ENCODE peak calls at places on chromosomes 7 and 10, in seven cellular contexts. M is SK-N-SH, D is K562, V is endothelial cell of umbilical vein, Q is HCT116, H is GM12878, X is HepG2. F is an unnamed sample.

GRCh38 chr10:47176903-47177860 is 122.8 kb upstream of the GDF10 start:
- DNase-seq in V (no peak), H (no peak), X (no peak), M (no peak), Q (no peak), D (no peak), F (no peak)

GRCh38 chr10:89392974-89393373 is 551 bp downstream of the IFIT1 start:
- DNase-seq in D (no peak), Q (no peak), M (no peak), V (no peak), X (no peak), H (no peak), F (no peak)

GRCh38 chr7:83347836-83348482 is 185.3 kb upstream of the PCLO start:
- DNase-seq in D (no peak), V (peak; percentile 33), H (no peak), Q (no peak), X (no peak), M (peak; percentile 53), F (no peak)

GRCh38 chr7:37408241-37408884 is 40.3 kb downstream of the ELMO1 start:
- DNase-seq in X (no peak), H (no peak), D (no peak), Q (no peak), M (peak; percentile 28), V (peak; percentile 73), F (no peak)

GRCh38 chr10:91672021-91672608 is 39.2 kb upstream of the PPP1R3C start:
- DNase-seq in Q (no peak), V (peak; percentile 31), X (no peak), H (no peak), M (peak; percentile 53), D (no peak), F (peak; percentile 21)

GRCh38 chr7:92717982-92718716 is 118.2 kb downstream of the CDK6 start:
- DNase-seq in X (peak; percentile 20), Q (no peak), M (no peak), H (no peak), V (peak; percentile 97), D (no peak), F (no peak)

GRCh38 chr10:118871244-118871865 is 116.6 kb upstream of the CACUL1 start:
- DNase-seq in V (no peak), H (no peak), X (no peak), Q (no peak), M (no peak), D (no peak), F (no peak)

GRCh38 chr10:96835826-96836365 is 3.8 kb downstream of the LCOR start:
- DNase-seq in V (peak; percentile 7), D (no peak), H (no peak), X (no peak), M (no peak), Q (no peak), F (no peak)

GRCh38 chr7:150450491-150450992 is at the start of gene GIMAP8:
- DNase-seq in M (no peak), X (no peak), D (peak; percentile 8), H (no peak), V (peak; percentile 81), Q (no peak), F (peak; percentile 8)

GRCh38 chr10:86708068-86708782 is 39.9 kb downstream of the LDB3 start:
- DNase-seq in D (no peak), X (no peak), V (no peak), Q (no peak), H (no peak), M (no peak), F (no peak)

GRCh38 chr10:88108115-88108610 is 244.7 kb downstream of the PTEN start:
- DNase-seq in H (peak; percentile 94), Q (peak; percentile 21), M (no peak), X (no peak), D (no peak), V (no peak), F (no peak)

GRCh38 chr7:116259821-116260440 is 49.6 kb downstream of the TES start:
- DNase-seq in H (no peak), M (no peak), V (peak; percentile 36), D (no peak), X (no peak), Q (peak; percentile 76), F (no peak)

GRCh38 chr10:91541481-91541880 is 91.4 kb downstream of the PPP1R3C start:
- DNase-seq in M (no peak), X (no peak), Q (no peak), H (no peak), D (no peak), V (no peak), F (no peak)

GRCh38 chr10:12588091-12588850 is 238.9 kb downstream of the CAMK1D start:
- DNase-seq in X (no peak), V (no peak), D (no peak), H (no peak), M (no peak), Q (no peak), F (no peak)

GRCh38 chr10:59177031-59177861 is 803 bp downstream of the PHYHIPL start:
- DNase-seq in X (peak; percentile 80), V (peak; percentile 16), Q (no peak), D (no peak), M (peak; percentile 69), H (no peak), F (peak; percentile 75)

GRCh38 chr7:100159099-100159623 is 638 bp upstream of the TRAPPC14 start:
- DNase-seq in H (no peak), D (peak; percentile 28), X (no peak), M (peak; percentile 39), V (no peak), Q (no peak), F (peak; percentile 54)

GRCh38 chr7:102916426-102916825 is 3.6 kb downstream of the LRRC17 start:
- DNase-seq in H (no peak), M (no peak), V (peak; percentile 46), D (no peak), X (no peak), Q (no peak), F (no peak)

GRCh38 chr10:113517165-113517892 is 35.5 kb upstream of the HABP2 start:
- DNase-seq in Q (no peak), M (no peak), V (no peak), X (no peak), D (no peak), H (no peak), F (no peak)

GRCh38 chr7:110960811-110961210 is 130.1 kb upstream of the LRRN3 start:
- DNase-seq in D (no peak), X (no peak), V (no peak), M (no peak), Q (no peak), H (no peak), F (no peak)

GRCh38 chr10:34320265-34320664 is 494.8 kb downstream of the PARD3 start:
- DNase-seq in X (no peak), V (no peak), H (no peak), M (peak; percentile 30), Q (no peak), D (no peak), F (no peak)

GRCh38 chr10:49649936-49650723 is 29.3 kb upstream of the C10orf53 start:
- DNase-seq in X (no peak), Q (no peak), V (no peak), D (no peak), M (peak; percentile 3), H (no peak), F (no peak)

GRCh38 chr7:47497367-47498096 is 84.4 kb downstream of the TNS3 start:
- DNase-seq in M (peak; percentile 60), X (no peak), Q (no peak), D (no peak), V (peak; percentile 22), H (peak; percentile 52), F (no peak)

GRCh38 chr7:131212114-131212513 is 115.6 kb upstream of the MKLN1 start:
- DNase-seq in H (no peak), M (no peak), X (no peak), D (no peak), Q (no peak), V (peak; percentile 29), F (peak; percentile 86)

GRCh38 chr10:46328853-46329689 is 42.3 kb downstream of the ANTXRL start:
- DNase-seq in X (no peak), H (no peak), D (no peak), M (no peak), Q (no peak), V (no peak), F (no peak)

GRCh38 chr7:27030393-27031001 is 65.3 kb downstream of the HOXA1 start:
- DNase-seq in M (no peak), Q (no peak), D (no peak), V (no peak), H (no peak), X (no peak), F (peak; percentile 47)

GRCh38 chr7:107920048-107920772 is 29.2 kb downstream of the DLD start:
- DNase-seq in Q (no peak), M (no peak), D (no peak), H (no peak), X (no peak), V (peak; percentile 87), F (no peak)

GRCh38 chr10:131824371-131825149 is 76.2 kb upstream of the PPP2R2D start:
- DNase-seq in M (no peak), X (no peak), H (no peak), V (no peak), Q (no peak), D (no peak), F (no peak)
- H2AFZ ChIP-seq in M (no peak overlapping the region), X (no peak overlapping the region), H (no peak overlapping the region), V (no peak overlapping the region), Q (no peak overlapping the region), D (no peak overlapping the region), F (peak overlapping the region; percentile 88)

GRCh38 chr10:36313142-36313541 is 671.0 kb upstream of the FZD8 start:
- DNase-seq in H (no peak), X (no peak), M (no peak), D (no peak), Q (no peak), V (no peak), F (no peak)
- TF ChIP-seq POLR2AphosphoS5 in H (no peak), X (no peak), M (no peak), D (no peak), Q (no peak), V (no peak), F (no peak)

GRCh38 chr7:117479480-117480224 is at the start of gene CFTR:
- DNase-seq in X (no peak), V (no peak), H (no peak), M (peak; percentile 12), D (no peak), Q (no peak), F (peak; percentile 75)
- H2AFZ ChIP-seq in X (no peak within 1 kb of the TSS), V (peak within 1 kb of the TSS; percentile 71), H (no peak within 1 kb of the TSS), M (no peak within 1 kb of the TSS), D (no peak within 1 kb of the TSS), Q (no peak within 1 kb of the TSS), F (peak within 1 kb of the TSS; percentile 94)

DNA sequence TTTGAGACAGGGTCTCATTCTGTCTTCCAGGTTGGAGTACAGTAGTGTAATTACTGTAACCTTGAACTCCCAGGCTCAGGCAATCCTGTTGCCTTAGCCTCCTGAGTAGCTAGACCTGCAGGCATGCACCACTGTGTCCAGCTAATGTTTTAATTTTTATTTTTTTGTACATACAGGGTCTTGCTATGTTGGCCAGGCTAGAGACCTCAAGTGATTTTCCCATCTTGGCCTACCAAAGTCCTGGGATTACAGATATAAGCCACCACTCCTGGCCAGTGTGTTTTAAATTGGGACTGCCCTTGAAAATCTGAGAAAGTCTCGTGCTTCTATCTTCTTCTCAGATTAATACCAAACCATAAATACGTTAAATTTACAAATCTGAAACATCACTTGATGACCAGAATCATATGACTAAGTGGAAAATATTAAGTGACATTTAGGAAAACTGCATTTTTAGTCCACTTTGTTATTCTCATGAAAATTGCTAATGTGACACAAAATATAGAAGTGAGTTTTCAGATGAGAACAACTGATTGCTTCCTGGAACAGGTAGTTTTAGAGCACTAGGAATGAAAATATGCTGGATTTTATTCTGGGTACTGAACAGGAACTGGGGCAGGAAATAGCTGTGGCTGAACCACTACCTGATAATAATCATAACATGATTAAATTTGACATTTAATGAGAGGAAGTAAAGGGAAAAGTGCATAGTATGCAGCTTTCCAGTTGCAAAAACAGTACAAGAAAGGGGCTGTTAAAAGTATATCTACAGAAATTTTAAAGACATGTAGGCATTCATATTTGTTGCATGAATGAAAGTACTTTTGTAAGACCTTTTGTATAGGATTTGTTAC is 4.2 kb downstream of the PHTF2 start:
- DNase-seq in V (peak; percentile 41), Q (no peak), X (no peak), H (no peak), D (no peak), M (no peak), F (no peak)
- TF ChIP-seq POLR2AphosphoS5 in V (no peak), Q (no peak), X (no peak), H (no peak), D (no peak), M (peak; percentile 56), F (no peak)